ENCODE peak calls at places on chromosomes 5 and 9, in six cellular contexts. Y, A, I, G, J and H are unnamed samples.
A peak's percentile ranks its signal among the peaks of the same experiment; 100 is the strongest.

GRCh38 chr9:115254781-115255180 is 136.8 kb upstream of the TNC start:
- DNase-seq in Y (no peak), J (peak; percentile 21), G (no peak), I (no peak), A (no peak), H (no peak)

GRCh38 chr5:160310910-160311295 is 1.5 kb downstream of the CCNJL start:
- DNase-seq in A (no peak), J (no peak), I (no peak), G (no peak), Y (no peak), H (no peak)

GRCh38 chr9:73523391-73523790 is 371.7 kb downstream of the ANXA1 start:
- DNase-seq in G (no peak), A (no peak), J (no peak), I (no peak), Y (no peak), H (no peak)

GRCh38 chr9:126853667-126854066 is 6.8 kb upstream of the ZBTB34 start:
- DNase-seq in I (peak; percentile 73), A (no peak), J (peak; percentile 69), G (no peak), Y (no peak), H (no peak)

GRCh38 chr9:91844170-91844569 is 105.9 kb downstream of the ROR2 start:
- DNase-seq in A (no peak), I (peak; percentile 56), J (peak; percentile 42), G (no peak), Y (no peak), H (no peak)

GRCh38 chr5:151378616-151379015 is 31.3 kb upstream of the SLC36A2 start:
- DNase-seq in A (no peak), G (no peak), Y (no peak), I (no peak), J (no peak), H (no peak)

GRCh38 chr5:55104966-55105701 is 2.7 kb downstream of the GZMA start:
- DNase-seq in G (no peak), Y (no peak), I (no peak), J (no peak), A (no peak), H (no peak)

GRCh38 chr5:125044491-125045282 is 298.2 kb upstream of the ZNF608 start:
- DNase-seq in A (no peak), J (no peak), G (no peak), I (peak; percentile 6), Y (no peak), H (no peak)

GRCh38 chr5:122180863-122181519 is 51.6 kb downstream of the ZNF474 start:
- DNase-seq in I (peak; percentile 94), Y (no peak), G (no peak), J (peak; percentile 83), A (no peak), H (no peak)

GRCh38 chr9:129624168-129624759 is 1.7 kb upstream of the NTMT1 start:
- DNase-seq in I (peak; percentile 74), A (no peak), J (peak; percentile 78), G (peak; percentile 39), Y (peak; percentile 82), H (no peak)

GRCh38 chr5:151651997-151652645 is 34.6 kb downstream of the SPARC start:
- DNase-seq in Y (peak; percentile 82), A (peak; percentile 78), G (peak; percentile 49), I (peak; percentile 91), J (peak; percentile 90), H (no peak)

GRCh38 chr9:85089188-85089969 is 419.9 kb downstream of the NTRK2 start:
- DNase-seq in A (no peak), Y (peak; percentile 36), G (no peak), J (no peak), I (no peak), H (no peak)

GRCh38 chr9:78267889-78268288 is 29.0 kb upstream of the PSAT1 start:
- DNase-seq in I (no peak), Y (no peak), J (no peak), A (no peak), G (no peak), H (no peak)

GRCh38 chr9:98698856-98699255 is 9.9 kb downstream of the GABBR2 start:
- DNase-seq in Y (no peak), A (no peak), I (no peak), G (no peak), J (no peak), H (no peak)

GRCh38 chr5:108508976-108509375 is 127.1 kb upstream of the FBXL17 start:
- DNase-seq in G (no peak), Y (no peak), J (no peak), I (no peak), A (no peak), H (no peak)

GRCh38 chr9:4555251-4555650 is 65.0 kb downstream of the SLC1A1 start:
- DNase-seq in G (no peak), A (no peak), I (peak; percentile 58), Y (no peak), J (peak; percentile 71), H (no peak)

GRCh38 chr9:137582286-137582860 is 3.6 kb upstream of the DPH7 start:
- DNase-seq in I (peak; percentile 43), A (no peak), G (no peak), Y (peak; percentile 50), J (peak; percentile 43), H (no peak)

GRCh38 chr9:922731-923130 is 53.7 kb upstream of the DMRT3 start:
- DNase-seq in A (no peak), J (no peak), I (no peak), Y (no peak), G (no peak), H (no peak)

GRCh38 chr9:316382-316965 is 101.8 kb downstream of the DOCK8 start:
- DNase-seq in A (no peak), J (no peak), G (no peak), Y (no peak), I (no peak), H (no peak)

GRCh38 chr5:173053041-173053440 is 3.1 kb upstream of the CREBRF start:
- DNase-seq in A (no peak), G (no peak), J (peak; percentile 35), I (no peak), Y (no peak), H (no peak)

GRCh38 chr5:76861616-76862015 is 11.8 kb downstream of the S100Z start:
- DNase-seq in I (no peak), A (no peak), Y (no peak), G (no peak), J (no peak), H (no peak)

GRCh38 chr5:83099001-83099400 is 21.7 kb downstream of the XRCC4 start:
- DNase-seq in G (no peak), J (no peak), A (no peak), I (no peak), Y (no peak), H (no peak)

GRCh38 chr5:132820162-132820754 is 7.2 kb downstream of the SOWAHA start:
- DNase-seq in I (peak; percentile 92), Y (peak; percentile 92), G (peak; percentile 60), A (peak; percentile 96), J (peak; percentile 92), H (peak; percentile 35)

GRCh38 chr9:108889649-108890067 is 27.6 kb downstream of the ACTL7A start:
- DNase-seq in Y (no peak), G (no peak), I (peak; percentile 30), A (no peak), J (peak; percentile 59), H (no peak)

GRCh38 chr5:41617843-41618515 is 107.6 kb upstream of the PLCXD3 start:
- DNase-seq in J (no peak), I (no peak), G (no peak), Y (no peak), A (no peak), H (no peak)

GRCh38 chr5:14156611-14157493 is 13.7 kb downstream of the TRIO start:
- DNase-seq in G (no peak), Y (peak; percentile 45), I (peak; percentile 96), A (no peak), J (peak; percentile 94), H (no peak)

GRCh38 chr9:18722882-18723281 is 248.9 kb downstream of the ADAMTSL1 start:
- DNase-seq in G (no peak), A (no peak), I (no peak), Y (no peak), J (no peak), H (no peak)

GRCh38 chr5:998276-998974 is 10.2 kb upstream of the NKD2 start:
- DNase-seq in J (no peak), I (no peak), G (no peak), A (no peak), Y (no peak), H (no peak)

GRCh38 chr5:158886086-158886485 is 213.6 kb downstream of the EBF1 start:
- DNase-seq in Y (no peak), A (no peak), G (no peak), I (no peak), J (no peak), H (no peak)

GRCh38 chr5:128538249-128539037 is 398 bp upstream of the FBN2 start:
- DNase-seq in A (no peak), G (no peak), I (peak; percentile 79), J (peak; percentile 97), Y (peak; percentile 16), H (no peak)
- H3K4me3 ChIP-seq in A (peak overlapping the region; percentile 60), G (no peak overlapping the region), I (peak overlapping the region; percentile 82), J (peak overlapping the region; percentile 93), Y (peak overlapping the region; percentile 54), H (peak overlapping the region; percentile 55)

DNA sequence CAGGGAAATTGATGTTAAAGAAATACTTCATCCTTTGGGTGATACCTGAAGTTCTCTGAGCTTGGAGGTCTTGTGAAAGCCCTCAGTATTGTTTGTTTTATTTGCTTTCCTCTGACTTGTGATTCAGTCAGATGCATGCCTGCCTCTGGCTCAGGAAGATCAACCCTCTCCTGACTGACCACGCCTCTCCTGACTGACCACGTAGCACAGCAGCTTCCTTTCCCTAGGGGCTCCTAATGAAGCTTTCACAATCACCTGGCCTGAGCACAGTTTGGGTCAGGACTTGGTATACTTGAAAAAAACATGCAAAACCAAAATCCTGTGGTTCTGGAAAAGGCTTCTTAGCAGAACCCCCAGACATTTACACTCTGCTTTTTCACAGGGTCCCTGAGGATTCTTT is 3.8 kb downstream of the TGFBI start:
- DNase-seq in A (no peak), J (peak; percentile 81), Y (no peak), G (no peak), I (peak; percentile 92), H (no peak)
- H3K4me3 ChIP-seq in A (no peak overlapping the region), J (peak overlapping the region; percentile 69), Y (peak overlapping the region; percentile 71), G (no peak overlapping the region), I (peak overlapping the region; percentile 81), H (no peak overlapping the region)

DNA sequence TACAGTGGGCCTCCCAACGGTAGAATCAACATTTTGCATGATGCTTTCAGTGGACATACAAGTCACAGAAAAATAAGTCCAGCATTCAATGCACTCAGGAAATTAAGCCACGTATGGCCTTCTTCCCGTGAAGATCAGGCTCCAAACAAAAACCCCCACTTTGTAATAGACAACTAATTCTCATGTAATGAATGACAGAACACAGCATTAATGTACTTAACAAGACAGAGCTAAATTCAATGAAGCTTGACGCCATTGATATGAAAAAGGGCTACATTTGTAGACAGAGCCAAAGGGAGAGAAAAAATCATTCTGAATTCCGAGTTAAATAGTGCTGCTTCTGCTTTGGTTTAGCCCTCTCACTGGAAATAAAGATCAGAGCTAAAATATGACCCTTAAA is 250.6 kb downstream of the BNC2 start:
- DNase-seq in I (no peak), J (no peak), Y (no peak), A (no peak), G (no peak), H (no peak)
- H3K4me3 ChIP-seq in I (no peak overlapping the region), J (no peak overlapping the region), Y (no peak overlapping the region), A (no peak overlapping the region), G (no peak overlapping the region), H (no peak overlapping the region)

DNA sequence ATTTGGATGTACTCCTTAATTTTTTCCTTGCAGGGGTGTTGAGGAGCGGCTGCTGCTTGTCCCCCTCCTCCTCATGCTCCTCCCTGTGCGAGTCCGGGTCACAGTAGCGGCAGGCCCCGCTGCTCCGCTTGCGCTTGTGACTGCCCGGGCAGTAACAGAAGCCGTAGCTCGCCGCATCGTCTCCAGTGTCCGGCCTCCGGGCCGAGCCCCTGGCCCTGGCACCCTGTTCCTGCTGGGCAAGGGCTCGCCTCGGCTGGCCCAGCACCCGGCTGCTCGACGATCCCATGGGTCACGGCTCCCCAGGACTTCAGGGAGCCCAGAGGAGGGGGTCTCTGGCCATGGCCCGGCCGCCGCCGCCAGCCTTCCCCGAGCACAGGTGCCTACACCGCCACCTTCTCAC is at the start of gene GMCL2:
- DNase-seq in G (no peak), A (no peak), Y (peak; percentile 75), J (no peak), I (no peak), H (no peak)
- H3K4me3 ChIP-seq in G (no peak within 1 kb of the TSS), A (no peak within 1 kb of the TSS), Y (no peak within 1 kb of the TSS), J (no peak within 1 kb of the TSS), I (no peak within 1 kb of the TSS), H (no peak within 1 kb of the TSS)